ENCODE peak calls at places on chromosomes 11 and 22, in four cellular contexts. C is fibroblast of pulmonary artery, D is HFF-Myc, H is fibroblast of lung. S is an unnamed sample.

GRCh38 chr22:35347462-35347861 is 33.4 kb upstream of the HMOX1 start:
- DNase-seq in C (no peak), D (no peak), H (no peak), S (no peak)

GRCh38 chr11:65660038-65660437 is 2.7 kb downstream of the RELA start:
- DNase-seq in C (no peak), D (no peak), H (no peak), S (no peak)

GRCh38 chr11:22042081-22042480 is 150.8 kb upstream of the ANO5 start:
- DNase-seq in C (no peak), D (no peak), H (no peak), S (no peak)

GRCh38 chr22:33605201-33605600 is 315.1 kb downstream of the LARGE1 start:
- DNase-seq in C (no peak), D (peak), H (no peak), S (peak)

GRCh38 chr11:10731064-10731680 is 19.9 kb upstream of the CTR9 start:
- DNase-seq in C (no peak), D (no peak), H (peak), S (no peak)

GRCh38 chr11:121706884-121707283 is 254.1 kb upstream of the SORL1-AS1 start:
- DNase-seq in C (no peak), D (no peak), H (no peak), S (no peak)

GRCh38 chr11:30016588-30017363 is at the start of gene KCNA4:
- DNase-seq in C (peak), D (no peak), H (peak), S (no peak)

GRCh38 chr11:35464308-35464707 is 45.0 kb upstream of the SLC1A2 start:
- DNase-seq in C (no peak), D (no peak), H (peak), S (no peak)

GRCh38 chr22:29710922-29711593 is 8.7 kb upstream of the CABP7 start:
- DNase-seq in C (no peak), D (no peak), H (no peak), S (no peak)

GRCh38 chr11:59204736-59205135 is 8.0 kb downstream of the MPEG1 start:
- DNase-seq in C (no peak), D (no peak), H (peak), S (no peak)

GRCh38 chr11:125200441-125200840 is 35.9 kb downstream of the PKNOX2 start:
- DNase-seq in C (no peak), D (no peak), H (no peak), S (no peak)

GRCh38 chr11:117495357-117495756 is 167.7 kb downstream of the CEP164 start:
- DNase-seq in C (no peak), D (no peak), H (no peak), S (no peak)

GRCh38 chr11:38089728-38090127 is 1491.7 kb upstream of the RAG2 start:
- DNase-seq in C (peak), D (no peak), H (peak), S (no peak)

GRCh38 chr11:64742940-64743590 is 877 bp downstream of the RASGRP2 start:
- DNase-seq in C (peak), D (no peak), H (no peak), S (no peak)

GRCh38 chr11:47659273-47659672 is 16.9 kb upstream of the MTCH2 start:
- DNase-seq in C (peak), D (no peak), H (no peak), S (no peak)

GRCh38 chr11:13091373-13091772 is 82.3 kb downstream of the RASSF10 start:
- DNase-seq in C (no peak), D (no peak), H (no peak), S (no peak)

GRCh38 chr11:11463397-11463796 is 110.3 kb upstream of the CSNK2A3 start:
- DNase-seq in C (no peak), D (no peak), H (no peak), S (no peak)

GRCh38 chr22:22069450-22070370 is 87.1 kb upstream of the TOP3B start:
- DNase-seq in C (no peak), D (no peak), H (no peak), S (no peak)
- TF ChIP-seq CTCF in C (no peak), D (no peak), H (no peak), S (no peak)

GRCh38 chr11:19903620-19904069 is 191.0 kb downstream of the NAV2 start:
- DNase-seq in C (peak), D (peak), H (peak), S (peak)

GRCh38 chr11:19907839-19908238 is 195.2 kb downstream of the NAV2 start:
- DNase-seq in C (no peak), D (no peak), H (peak), S (no peak)

GRCh38 chr11:19907008-19907579 is 194.5 kb downstream of the NAV2 start:
- DNase-seq in C (no peak), D (no peak), H (no peak), S (no peak)

GRCh38 chr11:19906126-19906525 is 193.5 kb downstream of the NAV2 start:
- DNase-seq in C (no peak), D (no peak), H (no peak), S (no peak)

GRCh38 chr11:19905280-19905853 is 192.7 kb downstream of the NAV2 start:
- DNase-seq in C (peak), D (no peak), H (peak), S (peak)
- H3K4me3 ChIP-seq in C (no peak), D (no peak), H (no peak), S (no peak)

GRCh38 chr11:111911563-111912401 is at the start of gene CRYAB:
- DNase-seq in C (peak), D (peak), H (peak), S (peak)
- TF ChIP-seq CTCF in C (no peak), D (no peak), H (no peak), S (no peak)

GRCh38 chr11:34055218-34056000 is 3.9 kb downstream of the CAPRIN1 start:
- DNase-seq in C (no peak), D (no peak), H (no peak), S (no peak)
- H3K4me3 ChIP-seq in C (no peak), D (peak), H (no peak), S (no peak)

GRCh38 chr11:60657880-60658279 is 41.5 kb upstream of the MS4A8 start:
- DNase-seq in C (no peak), D (no peak), H (no peak), S (no peak)
- TF ChIP-seq CTCF in C (no peak), D (no peak), H (no peak), S (no peak)

GRCh38 chr22:46077669-46078099 is 72.6 kb upstream of the PPARA start:
- DNase-seq in C (no peak), D (no peak), H (peak), S (no peak)
- H3K4me3 ChIP-seq in C (peak), D (peak), H (peak), S (peak)